ENCODE peak calls at places on chromosome 19, in six cellular contexts. Y is Calu3, A is brain microvascular endothelial cell, X is GM13976, O is lower lobe of right lung, N is heart right ventricle. S is an unnamed sample.

GRCh38 chr19:325937-326565 is 18.5 kb downstream of the MIER2 start:
- DNase-seq in Y (no peak), A (no peak), X (no peak), O (no peak), N (no peak), S (no peak)

GRCh38 chr19:55305983-55306562 is 19.1 kb downstream of the TMEM150B start:
- DNase-seq in Y (no peak), A (no peak), X (no peak), O (no peak), N (no peak), S (no peak)

GRCh38 chr19:2477141-2477710 is 1.3 kb downstream of the GADD45B start:
- DNase-seq in Y (peak), A (no peak), X (peak), O (peak), N (peak), S (peak)

GRCh38 chr19:17766543-17767131 is 15.4 kb downstream of the FCHO1 start:
- DNase-seq in Y (peak), A (peak), X (peak), O (peak), N (peak), S (peak)

GRCh38 chr19:39969266-39969665 is 1.7 kb upstream of the PSMC4 start:
- DNase-seq in Y (no peak), A (no peak), X (no peak), O (no peak), N (no peak), S (no peak)

GRCh38 chr19:16111160-16111908 is at the start of gene RAB8A:
- DNase-seq in Y (peak), A (peak), X (peak), O (peak), N (peak), S (peak)

GRCh38 chr19:55283548-55284393 is at the start of gene BRSK1:
- DNase-seq in Y (no peak), A (peak), X (no peak), O (no peak), N (peak), S (no peak)

GRCh38 chr19:34313188-34313587 is 51.8 kb upstream of the GPI start:
- DNase-seq in Y (no peak), A (peak), X (no peak), O (no peak), N (peak), S (no peak)

GRCh38 chr19:30060872-30061556 is 119.0 kb downstream of the URI1 start:
- DNase-seq in Y (no peak), A (no peak), X (peak), O (no peak), N (no peak), S (no peak)

GRCh38 chr19:35027851-35028599 is 2.2 kb upstream of the SCN1B start:
- DNase-seq in Y (peak), A (peak), X (no peak), O (no peak), N (no peak), S (no peak)

GRCh38 chr19:16902545-16902944 is 13.7 kb downstream of the F2RL3 start:
- DNase-seq in Y (no peak), A (no peak), X (no peak), O (no peak), N (no peak), S (no peak)

GRCh38 chr19:7500811-7501450 is 12.1 kb upstream of the PEX11G start:
- DNase-seq in Y (peak), A (peak), X (peak), O (peak), N (no peak), S (peak)
- TF ChIP-seq CTCF in Y (peak), A (no peak), X (no peak), O (no peak), N (no peak), S (no peak)

GRCh38 chr19:11890634-11891033 is 3.1 kb downstream of the ZNF69 start:
- DNase-seq in Y (no peak), A (no peak), X (no peak), O (no peak), N (no peak), S (no peak)
- TF ChIP-seq CTCF in Y (no peak), A (no peak), X (no peak), O (no peak), N (no peak), S (no peak)

DNA sequence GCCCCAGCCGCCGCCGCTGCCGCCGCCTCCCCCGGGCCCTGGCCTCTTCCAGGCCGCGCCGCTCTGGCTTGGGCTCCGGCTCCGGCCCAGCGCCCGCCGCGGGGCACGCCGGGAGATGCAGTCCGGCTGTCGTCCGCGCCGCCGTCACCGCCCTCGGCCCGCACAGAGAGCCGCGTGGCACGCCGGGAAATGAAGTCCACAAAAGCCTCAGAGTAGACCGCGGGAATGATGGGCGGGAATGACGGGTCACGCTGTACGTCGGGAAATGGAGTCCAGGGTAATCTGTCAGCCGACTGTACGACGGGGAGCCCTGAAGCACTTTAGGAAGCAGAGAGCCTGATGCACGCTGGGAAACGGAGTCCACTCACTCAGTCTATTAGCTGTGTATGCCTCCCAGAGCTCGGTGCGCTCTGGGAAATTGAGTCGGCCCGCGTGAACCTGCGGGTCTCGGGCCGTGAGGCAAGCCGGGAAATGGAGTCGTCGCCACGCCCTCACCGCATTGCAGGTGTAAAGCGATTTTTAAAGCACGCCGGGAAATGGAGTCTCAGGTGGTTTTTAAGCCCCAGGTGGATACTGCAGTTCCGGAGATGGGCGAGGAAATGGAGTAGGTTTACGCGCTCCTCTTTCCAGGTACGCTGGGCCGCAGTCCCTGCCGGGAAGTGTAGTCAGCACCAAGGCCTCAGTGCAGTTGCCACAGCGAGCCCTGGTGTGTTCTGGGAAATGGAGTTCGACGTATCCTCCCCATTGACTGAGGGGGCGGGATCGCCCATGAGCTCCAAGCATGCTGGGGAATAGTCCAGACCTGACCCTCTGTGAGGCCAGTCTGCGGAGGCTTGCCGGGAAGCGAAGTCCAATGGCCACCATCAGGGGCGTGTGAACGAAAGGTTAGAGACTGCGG is at the start of gene GSK3A:
- DNase-seq in Y (peak), A (peak), X (peak), O (peak), N (peak), S (peak)
- TF ChIP-seq CTCF in Y (peak), A (no peak), X (no peak), O (no peak), N (no peak), S (no peak)

DNA sequence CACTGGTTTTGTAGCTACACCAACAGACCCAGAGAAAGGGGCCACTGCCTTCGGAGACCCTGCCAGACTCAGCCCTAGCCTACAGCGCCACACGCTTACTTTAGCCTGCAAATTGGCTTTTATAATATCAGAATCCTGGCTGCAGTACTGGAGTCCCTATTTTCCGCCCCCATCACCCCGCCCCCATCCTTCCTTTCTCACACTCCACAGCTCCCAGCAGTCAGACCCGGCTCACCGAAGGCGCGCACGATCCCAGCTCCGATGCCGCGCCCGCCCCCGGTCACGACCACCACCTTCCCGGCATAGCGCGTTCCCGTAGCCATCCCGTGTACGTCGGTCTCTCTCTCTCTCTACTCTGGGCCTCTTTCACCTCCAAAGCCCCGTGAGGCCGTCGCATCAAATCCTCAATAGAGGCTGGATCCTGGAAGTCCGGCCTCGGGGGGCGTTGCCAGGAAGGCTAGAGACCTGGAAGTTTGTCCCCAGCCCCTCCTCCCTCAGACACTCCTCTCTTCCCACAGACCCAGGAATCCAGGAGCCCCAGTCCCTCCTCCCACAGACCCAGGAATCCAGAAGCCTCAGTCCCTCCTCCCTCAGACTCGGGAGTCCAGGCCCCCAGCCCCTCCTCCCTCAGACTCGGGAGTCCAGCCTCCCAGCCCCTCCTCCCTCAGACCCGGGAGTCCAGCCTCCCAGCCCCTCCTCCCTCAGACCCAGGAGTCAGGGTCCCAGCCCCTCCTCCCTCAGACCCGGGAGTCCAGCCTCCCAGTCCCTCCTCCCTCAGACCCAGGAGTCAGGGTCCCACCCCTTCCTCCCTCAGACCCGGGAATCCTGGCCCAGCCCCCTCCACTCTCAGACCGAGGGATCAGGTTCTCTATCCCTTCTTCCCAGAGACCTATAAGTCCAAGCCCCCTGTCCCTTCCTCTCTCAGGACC is at the start of gene HSD17B14:
- DNase-seq in Y (no peak), A (peak), X (no peak), O (no peak), N (peak), S (peak)
- TF ChIP-seq CTCF in Y (peak), A (no peak), X (no peak), O (no peak), N (no peak), S (no peak)

GRCh38 chr19:50875795-50876422 is 2.7 kb downstream of the KLK2 start:
- DNase-seq in Y (no peak), A (no peak), X (peak), O (no peak), N (no peak), S (no peak)

GRCh38 chr19:50869479-50869878 is 3.8 kb upstream of the KLK2 start:
- DNase-seq in Y (no peak), A (no peak), X (no peak), O (no peak), N (no peak), S (no peak)

GRCh38 chr19:50874185-50874584 is 946 bp downstream of the KLK2 start:
- DNase-seq in Y (no peak), A (no peak), X (no peak), O (no peak), N (no peak), S (no peak)

GRCh38 chr19:50873056-50873455 is at the start of gene KLK2:
- DNase-seq in Y (no peak), A (no peak), X (no peak), O (no peak), N (no peak), S (no peak)

GRCh38 chr19:50870417-50871089 is 2.7 kb upstream of the KLK2 start:
- DNase-seq in Y (no peak), A (no peak), X (no peak), O (no peak), N (no peak), S (no peak)
- TF ChIP-seq CTCF in Y (no peak), A (no peak), X (no peak), O (no peak), N (no peak), S (no peak)

S was measured in right lobe of liver.